ENCODE peak calls at places on chromosomes 3 and 15, in five cellular contexts. H is erythroblast, B is frontal cortex, J is IMR-90, C is NCI-H82. M is an unnamed sample.

GRCh38 chr3:30131171-30131570 is 475.2 kb upstream of the TGFBR2 start:
- DNase-seq in J (no peak), B (no peak), C (peak), H (peak), M (no peak)

GRCh38 chr3:128878556-128879124 is 780 bp upstream of the ACAD9 start:
- DNase-seq in B (peak), H (peak), C (peak), J (peak), M (peak)

GRCh38 chr15:41777421-41777973 is 3.2 kb downstream of the MAPKBP1 start:
- DNase-seq in B (no peak), J (peak), H (no peak), C (no peak), M (no peak)

GRCh38 chr3:73279-73678 is 123.3 kb upstream of the CHL1 start:
- DNase-seq in H (no peak), J (no peak), C (no peak), B (no peak), M (no peak)

GRCh38 chr3:46564190-46565112 is 1.7 kb downstream of the LRRC2 start:
- DNase-seq in H (no peak), J (no peak), B (no peak), C (no peak), M (no peak)

GRCh38 chr15:87033056-87033455 is 953.4 kb downstream of the AGBL1 start:
- DNase-seq in C (peak), B (no peak), J (no peak), H (no peak), M (no peak)

GRCh38 chr15:31488437-31489204 is 162.0 kb downstream of the KLF13 start:
- DNase-seq in H (peak), B (peak), C (peak), J (peak), M (no peak)

GRCh38 chr3:142095866-142096265 is 53.5 kb downstream of the TFDP2 start:
- DNase-seq in H (no peak), J (no peak), B (no peak), C (no peak), M (no peak)

GRCh38 chr3:196399485-196399945 is 32.7 kb downstream of the UBXN7 start:
- DNase-seq in B (no peak), H (peak), C (no peak), J (peak), M (no peak)

GRCh38 chr15:88399021-88399685 is 68.0 kb downstream of the MRPL46 start:
- DNase-seq in C (no peak), J (no peak), B (no peak), H (no peak), M (no peak)

GRCh38 chr3:39150803-39151631 is 2.4 kb downstream of the CSRNP1 start:
- DNase-seq in J (peak), C (peak), B (peak), H (peak), M (no peak)

GRCh38 chr3:142784228-142784627 is 60.4 kb downstream of the TRPC1 start:
- DNase-seq in B (no peak), J (no peak), C (no peak), H (no peak), M (no peak)

GRCh38 chr3:61634678-61635077 is 73.3 kb downstream of the PTPRG start:
- DNase-seq in J (peak), H (no peak), C (peak), B (no peak), M (no peak)

GRCh38 chr15:58146734-58147133 is 8.6 kb downstream of the AQP9 start:
- DNase-seq in J (no peak), H (no peak), C (no peak), B (no peak), M (no peak)

GRCh38 chr3:136343873-136344281 is 93.7 kb downstream of the PCCB start:
- DNase-seq in H (peak), J (peak), B (no peak), C (peak), M (no peak)

GRCh38 chr15:33152502-33153109 is 41.9 kb downstream of the FMN1 start:
- DNase-seq in H (no peak), C (no peak), B (no peak), J (peak), M (peak)

GRCh38 chr3:41222508-41222907 is 23.2 kb downstream of the CTNNB1 start:
- DNase-seq in H (no peak), B (no peak), J (no peak), C (no peak), M (no peak)

GRCh38 chr3:46669191-46669999 is 24.1 kb downstream of the ALS2CL start:
- DNase-seq in C (no peak), B (peak), H (no peak), J (no peak), M (no peak)

GRCh38 chr3:159978353-159978752 is 10.3 kb upstream of the IL12A start:
- DNase-seq in B (no peak), C (peak), H (no peak), J (no peak), M (no peak)

GRCh38 chr3:4582634-4583033 is 89.5 kb downstream of the ITPR1 start:
- DNase-seq in B (no peak), H (no peak), C (no peak), J (peak), M (no peak)

GRCh38 chr3:23834082-23834870 is 28.5 kb downstream of the UBE2E1 start:
- DNase-seq in J (no peak), H (no peak), B (no peak), C (no peak), M (no peak)